ENCODE peak calls at places on chromosomes 4 and X, in seven cellular contexts. M is sigmoid colon, B is brain microvascular endothelial cell, O is neuronal stem cell, F is stomach, U is ovary, W is SJSA1. Y is an unnamed sample.

GRCh38 chr4:156321203-156321602 is 367.5 kb upstream of the CTSO start:
- DNase-seq in M (no peak), F (no peak), W (no peak), U (no peak), O (no peak), B (peak; percentile 98), Y (no peak)

GRCh38 chrX:108299704-108300103 is 138.5 kb downstream of the COL4A6 start:
- DNase-seq in M (no peak), B (no peak), F (no peak), U (no peak), O (no peak), W (no peak), Y (no peak)

GRCh38 chr4:115234405-115235093 is 121.1 kb upstream of the NDST4 start:
- DNase-seq in B (no peak), W (no peak), O (no peak), M (no peak), F (no peak), U (no peak), Y (no peak)

GRCh38 chr4:184351560-184352451 is 122.5 kb downstream of the IRF2 start:
- DNase-seq in U (no peak), W (no peak), O (no peak), F (no peak), M (no peak), B (no peak), Y (no peak)

GRCh38 chr4:6028168-6028567 is 9.9 kb upstream of the C4orf50 start:
- DNase-seq in B (no peak), O (no peak), M (no peak), F (no peak), W (no peak), U (no peak), Y (no peak)

GRCh38 chr4:7649741-7650531 is 215.2 kb upstream of the PSAPL1 start:
- DNase-seq in O (no peak), M (peak; percentile 62), W (peak; percentile 73), B (peak; percentile 95), F (no peak), U (no peak), Y (peak; percentile 29)

GRCh38 chr4:73593631-73594241 is 26.5 kb downstream of the RASSF6 start:
- DNase-seq in F (no peak), M (no peak), W (no peak), U (no peak), O (no peak), B (peak; percentile 41), Y (no peak)

GRCh38 chrX:45557390-45557789 is 356.7 kb upstream of the DIPK2B start:
- DNase-seq in M (no peak), U (no peak), F (no peak), W (no peak), B (no peak), O (no peak), Y (no peak)

GRCh38 chrX:118497180-118497814 is 1.7 kb downstream of the DOCK11 start:
- DNase-seq in W (no peak), M (no peak), B (no peak), O (no peak), U (no peak), F (no peak), Y (no peak)

GRCh38 chr4:113996599-113997177 is 17.2 kb upstream of the ARSJ start:
- DNase-seq in M (no peak), O (no peak), W (peak; percentile 61), U (no peak), F (no peak), B (no peak), Y (no peak)

GRCh38 chr4:145623831-145624230 is 4.6 kb downstream of the MMAA start:
- DNase-seq in W (no peak), O (no peak), M (no peak), F (no peak), B (peak; percentile 5), U (no peak), Y (no peak)

GRCh38 chrX:119272882-119273806 is 37.1 kb downstream of the PGRMC1 start:
- DNase-seq in O (peak; percentile 32), B (peak; percentile 37), W (no peak), U (peak; percentile 30), F (peak; percentile 28), M (peak; percentile 70), Y (peak; percentile 37)

GRCh38 chr4:24781999-24782745 is 13.2 kb upstream of the SOD3 start:
- DNase-seq in M (no peak), B (no peak), O (no peak), U (no peak), W (no peak), F (no peak), Y (no peak)

GRCh38 chrX:1809581-1809980 is 194.7 kb downstream of the ASMT start:
- DNase-seq in U (no peak), O (no peak), B (no peak), W (peak; percentile 9), F (no peak), M (no peak), Y (no peak)

GRCh38 chr4:8393593-8394038 is 46.9 kb downstream of the ACOX3 start:
- DNase-seq in M (peak; percentile 91), U (peak; percentile 74), F (no peak), B (peak; percentile 95), W (peak; percentile 72), O (peak; percentile 61), Y (no peak)

GRCh38 chrX:41108007-41108683 is 22.9 kb downstream of the USP9X start:
- DNase-seq in M (no peak), F (no peak), B (no peak), O (no peak), W (no peak), U (no peak), Y (no peak)

GRCh38 chr4:156983366-156983765 is 11.8 kb upstream of the PDGFC start:
- DNase-seq in O (no peak), U (no peak), F (no peak), B (no peak), W (no peak), M (no peak), Y (no peak)

GRCh38 chr4:143384381-143384994 is 47.8 kb downstream of the GAB1 start:
- DNase-seq in F (no peak), U (no peak), W (no peak), M (no peak), B (no peak), O (no peak), Y (no peak)

DNA sequence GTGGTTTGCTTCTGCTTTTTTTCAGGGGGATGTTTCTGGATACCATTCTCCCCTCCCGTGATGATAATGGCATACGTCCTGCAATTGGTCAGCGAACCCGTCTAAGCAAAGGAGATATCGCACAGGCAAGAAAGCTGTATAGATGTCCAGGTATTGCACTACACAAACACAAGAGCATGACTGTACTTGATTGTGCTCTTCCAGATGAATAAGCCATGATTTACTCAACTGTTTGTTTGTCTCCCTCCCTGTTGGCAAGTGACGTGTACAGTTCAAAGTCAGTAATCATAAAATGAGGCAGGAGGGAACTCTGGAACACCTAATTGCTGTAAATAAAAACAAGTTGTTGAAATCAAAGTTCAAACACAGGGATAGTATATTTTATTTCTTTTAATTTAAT is 141.4 kb downstream of the TLL1 start:
- DNase-seq in F (no peak), B (no peak), O (no peak), W (no peak), M (no peak), U (no peak), Y (no peak)
- H3K4me3 ChIP-seq in F (no peak overlapping the region), B (no peak overlapping the region), O (no peak overlapping the region), W (no peak overlapping the region), M (no peak overlapping the region), U (no peak overlapping the region), Y (no peak overlapping the region)

GRCh38 chr4:38034986-38035882 is 75.0 kb downstream of the PTTG2 start:
- DNase-seq in O (peak; percentile 40), W (no peak), M (no peak), B (peak; percentile 60), U (no peak), F (no peak), Y (peak; percentile 16)

GRCh38 chr4:38025665-38026064 is 65.5 kb downstream of the PTTG2 start:
- DNase-seq in W (no peak), F (no peak), U (no peak), O (no peak), B (no peak), M (no peak), Y (no peak)

GRCh38 chr4:38028556-38028955 is 68.4 kb downstream of the PTTG2 start:
- DNase-seq in O (no peak), B (no peak), U (peak; percentile 56), F (no peak), M (no peak), W (no peak), Y (no peak)

GRCh38 chr4:38026138-38026740 is 66.0 kb downstream of the PTTG2 start:
- DNase-seq in O (no peak), B (no peak), F (no peak), W (no peak), M (peak; percentile 91), U (no peak), Y (no peak)

DNA sequence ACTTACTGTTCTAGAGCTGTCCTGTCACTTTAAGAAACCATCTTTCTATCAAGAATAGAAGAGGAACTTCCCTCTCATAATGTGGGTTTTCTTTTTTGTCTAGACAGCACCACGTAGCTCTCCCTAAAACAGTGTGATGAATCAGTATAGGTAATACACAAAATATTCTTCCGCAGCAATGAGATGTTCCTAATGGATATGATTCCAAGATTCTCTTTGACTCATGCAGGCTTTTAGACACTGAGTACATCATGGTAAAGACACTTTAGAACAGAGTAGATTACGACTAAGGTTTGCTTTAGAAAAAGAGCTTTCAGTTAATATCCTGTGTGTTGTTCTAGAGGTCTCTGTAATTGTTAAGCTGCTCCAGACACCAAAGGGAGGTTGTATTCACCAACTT is 69.8 kb downstream of the PTTG2 start:
- DNase-seq in W (no peak), M (no peak), B (no peak), F (no peak), U (no peak), O (no peak), Y (no peak)
- H3K27ac ChIP-seq in W (no peak overlapping the region), M (peak overlapping the region; percentile 83), B (peak overlapping the region; percentile 12), F (peak overlapping the region; percentile 61), U (no peak overlapping the region), O (no peak overlapping the region), Y (no peak overlapping the region)

GRCh38 chrX:13084611-13085010 is 40.2 kb upstream of the FAM9C start:
- DNase-seq in W (no peak), U (no peak), F (no peak), B (no peak), M (no peak), O (no peak), Y (no peak)
- H3K4me3 ChIP-seq in W (no peak overlapping the region), U (no peak overlapping the region), F (no peak overlapping the region), B (no peak overlapping the region), M (no peak overlapping the region), O (no peak overlapping the region), Y (no peak overlapping the region)

DNA sequence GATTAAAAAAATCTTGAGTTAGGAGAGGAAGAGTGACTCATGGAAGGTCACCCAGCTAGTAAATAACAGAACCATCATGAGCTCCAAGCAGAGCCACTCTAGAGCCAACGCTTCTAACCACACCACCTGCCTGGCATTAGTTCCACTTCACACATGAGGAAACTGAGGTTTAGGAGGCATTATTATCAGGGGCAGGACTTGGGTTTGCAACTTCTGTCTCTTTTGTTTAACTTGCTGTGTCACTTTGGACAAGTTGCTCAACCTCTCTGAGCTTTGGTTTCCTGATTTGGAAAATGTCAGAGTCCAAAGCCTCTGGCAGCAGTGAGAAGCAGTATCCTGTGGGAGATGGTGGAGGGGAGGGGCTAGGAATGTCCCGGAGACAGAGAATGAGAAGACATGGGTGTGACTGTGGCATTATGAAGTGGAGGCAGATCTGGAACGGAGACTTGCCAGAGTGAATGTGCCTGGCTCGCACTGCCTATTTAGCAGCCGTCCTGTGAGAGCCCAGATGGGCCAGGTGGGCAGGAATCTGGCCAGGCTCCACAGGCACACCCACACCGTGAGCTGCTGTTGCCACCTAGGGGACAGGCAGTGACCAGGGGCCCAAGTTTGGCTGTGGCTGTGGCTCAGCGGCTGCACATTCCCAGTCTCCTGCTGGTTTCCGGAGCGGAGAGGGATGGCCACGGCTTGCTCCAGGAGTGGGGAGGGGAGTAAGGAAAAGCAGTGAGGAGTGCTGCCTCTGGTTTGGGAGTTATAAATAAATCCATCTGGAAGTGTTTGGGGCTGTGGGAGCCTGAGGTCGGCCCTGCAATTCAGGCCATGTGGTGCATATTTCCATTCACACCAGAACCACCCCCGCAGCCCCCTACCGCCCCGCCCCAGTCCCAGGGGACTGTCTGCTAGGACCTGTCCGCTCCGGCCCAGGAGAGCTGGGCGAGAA is 93.4 kb downstream of the NHSL2 start:
- DNase-seq in W (no peak), U (peak; percentile 37), O (no peak), B (no peak), M (peak; percentile 74), F (peak; percentile 44), Y (no peak)
- H3K27ac ChIP-seq in W (no peak overlapping the region), U (peak overlapping the region; percentile 11), O (no peak overlapping the region), B (no peak overlapping the region), M (peak overlapping the region; percentile 23), F (peak overlapping the region; percentile 36), Y (no peak overlapping the region)

Y was measured in effector memory CD4-positive, alpha-beta T cell.